ENCODE peak calls at places on chromosome 12, in ten cellular contexts. One of them, this sample, is unnamed.

GRCh38 chr12:64253356-64253755 is 31.3 kb upstream of the KICS2 start:
- DNase-seq in activated T-helper 1 cell treated with anti-CD3 and anti-CD28 coated beads, Interleukin-12 subunit alpha, Interleukin-12 subunit beta, Interleukin-2, Interleukin-4 antibody, amounts not matched to agents 30 ng/mL and 10 ng/mL and 1 ng/mL, durations not matched to agents 14 hours and 24 hours and 36 hours: no peak
- DNase-seq in glomerular endothelial cell: no peak
- DNase-seq in EL: no peak
- DNase-seq in neural crest cell: no peak
- DNase-seq in Peyer's patch: no peak
- DNase-seq in AG10803: no peak
- DNase-seq in breast epithelium: no peak
- DNase-seq in CD8-positive, alpha-beta T cell: no peak
- DNase-seq in K562: no peak
- DNase-seq in this sample: no peak

GRCh38 chr12:20194171-20194570 is 174.2 kb upstream of the PDE3A start:
- DNase-seq in EL: peak; percentile 46
- DNase-seq in CD8-positive, alpha-beta T cell: no peak
- DNase-seq in glomerular endothelial cell: no peak
- DNase-seq in K562: no peak
- DNase-seq in AG10803: peak; percentile 46
- DNase-seq in breast epithelium: no peak
- DNase-seq in neural crest cell: no peak
- DNase-seq in activated T-helper 1 cell treated with anti-CD3 and anti-CD28 coated beads, Interleukin-12 subunit alpha, Interleukin-12 subunit beta, Interleukin-2, Interleukin-4 antibody, amounts not matched to agents 30 ng/mL and 10 ng/mL and 1 ng/mL, durations not matched to agents 14 hours and 24 hours and 36 hours: no peak
- DNase-seq in Peyer's patch: no peak
- DNase-seq in this sample: peak; percentile 11

GRCh38 chr12:52235001-52235760 is 2.1 kb downstream of the KRT7 start:
- DNase-seq in K562: no peak
- DNase-seq in EL: peak; percentile 75
- DNase-seq in neural crest cell: no peak
- DNase-seq in CD8-positive, alpha-beta T cell: no peak
- DNase-seq in Peyer's patch: no peak
- DNase-seq in AG10803: peak; percentile 42
- DNase-seq in glomerular endothelial cell: no peak
- DNase-seq in breast epithelium: no peak
- DNase-seq in activated T-helper 1 cell treated with anti-CD3 and anti-CD28 coated beads, Interleukin-12 subunit alpha, Interleukin-12 subunit beta, Interleukin-2, Interleukin-4 antibody, amounts not matched to agents 30 ng/mL and 10 ng/mL and 1 ng/mL, durations not matched to agents 14 hours and 24 hours and 36 hours: no peak
- DNase-seq in this sample: no peak

GRCh38 chr12:13000935-13001724 is 1.1 kb upstream of the HEBP1 start:
- DNase-seq in Peyer's patch: peak; percentile 80
- DNase-seq in CD8-positive, alpha-beta T cell: peak; percentile 11
- DNase-seq in EL: peak; percentile 67
- DNase-seq in K562: peak; percentile 45
- DNase-seq in glomerular endothelial cell: no peak
- DNase-seq in activated T-helper 1 cell treated with anti-CD3 and anti-CD28 coated beads, Interleukin-12 subunit alpha, Interleukin-12 subunit beta, Interleukin-2, Interleukin-4 antibody, amounts not matched to agents 30 ng/mL and 10 ng/mL and 1 ng/mL, durations not matched to agents 14 hours and 24 hours and 36 hours: peak; percentile 19
- DNase-seq in AG10803: peak; percentile 48
- DNase-seq in breast epithelium: no peak
- DNase-seq in neural crest cell: peak; percentile 52
- DNase-seq in this sample: peak; percentile 48

GRCh38 chr12:75974323-75975273 is 57.0 kb downstream of the PHLDA1 start:
- DNase-seq in EL: no peak
- DNase-seq in neural crest cell: no peak
- DNase-seq in K562: no peak
- DNase-seq in AG10803: no peak
- DNase-seq in Peyer's patch: no peak
- DNase-seq in CD8-positive, alpha-beta T cell: no peak
- DNase-seq in glomerular endothelial cell: no peak
- DNase-seq in activated T-helper 1 cell treated with anti-CD3 and anti-CD28 coated beads, Interleukin-12 subunit alpha, Interleukin-12 subunit beta, Interleukin-2, Interleukin-4 antibody, amounts not matched to agents 30 ng/mL and 10 ng/mL and 1 ng/mL, durations not matched to agents 14 hours and 24 hours and 36 hours: no peak
- DNase-seq in breast epithelium: no peak
- DNase-seq in this sample: no peak

GRCh38 chr12:108801736-108802665 is 55.4 kb downstream of the SSH1 start:
- DNase-seq in breast epithelium: no peak
- DNase-seq in Peyer's patch: peak; percentile 53
- DNase-seq in glomerular endothelial cell: no peak
- DNase-seq in AG10803: peak; percentile 88
- DNase-seq in neural crest cell: peak; percentile 61
- DNase-seq in activated T-helper 1 cell treated with anti-CD3 and anti-CD28 coated beads, Interleukin-12 subunit alpha, Interleukin-12 subunit beta, Interleukin-2, Interleukin-4 antibody, amounts not matched to agents 30 ng/mL and 10 ng/mL and 1 ng/mL, durations not matched to agents 14 hours and 24 hours and 36 hours: no peak
- DNase-seq in CD8-positive, alpha-beta T cell: no peak
- DNase-seq in EL: peak; percentile 91
- DNase-seq in K562: no peak
- DNase-seq in this sample: peak; percentile 87

GRCh38 chr12:70692681-70693288 is 55.6 kb upstream of the PTPRB start:
- DNase-seq in CD8-positive, alpha-beta T cell: no peak
- DNase-seq in breast epithelium: no peak
- DNase-seq in glomerular endothelial cell: peak; percentile 31
- DNase-seq in AG10803: peak; percentile 44
- DNase-seq in K562: peak; percentile 10
- DNase-seq in EL: peak; percentile 47
- DNase-seq in activated T-helper 1 cell treated with anti-CD3 and anti-CD28 coated beads, Interleukin-12 subunit alpha, Interleukin-12 subunit beta, Interleukin-2, Interleukin-4 antibody, amounts not matched to agents 30 ng/mL and 10 ng/mL and 1 ng/mL, durations not matched to agents 14 hours and 24 hours and 36 hours: no peak
- DNase-seq in Peyer's patch: no peak
- DNase-seq in neural crest cell: no peak
- DNase-seq in this sample: peak; percentile 46

GRCh38 chr12:123031171-123031845 is 50.8 kb downstream of the ARL6IP4 start:
- DNase-seq in EL: no peak
- DNase-seq in CD8-positive, alpha-beta T cell: no peak
- DNase-seq in Peyer's patch: no peak
- DNase-seq in K562: no peak
- DNase-seq in activated T-helper 1 cell treated with anti-CD3 and anti-CD28 coated beads, Interleukin-12 subunit alpha, Interleukin-12 subunit beta, Interleukin-2, Interleukin-4 antibody, amounts not matched to agents 30 ng/mL and 10 ng/mL and 1 ng/mL, durations not matched to agents 14 hours and 24 hours and 36 hours: no peak
- DNase-seq in neural crest cell: no peak
- DNase-seq in breast epithelium: no peak
- DNase-seq in glomerular endothelial cell: no peak
- DNase-seq in AG10803: no peak
- DNase-seq in this sample: no peak

GRCh38 chr12:109310247-109311125 is 1.4 kb upstream of the FOXN4 start:
- DNase-seq in AG10803: no peak
- DNase-seq in K562: peak; percentile 43
- DNase-seq in Peyer's patch: no peak
- DNase-seq in EL: no peak
- DNase-seq in glomerular endothelial cell: no peak
- DNase-seq in breast epithelium: no peak
- DNase-seq in CD8-positive, alpha-beta T cell: no peak
- DNase-seq in activated T-helper 1 cell treated with anti-CD3 and anti-CD28 coated beads, Interleukin-12 subunit alpha, Interleukin-12 subunit beta, Interleukin-2, Interleukin-4 antibody, amounts not matched to agents 30 ng/mL and 10 ng/mL and 1 ng/mL, durations not matched to agents 14 hours and 24 hours and 36 hours: no peak
- DNase-seq in neural crest cell: no peak
- DNase-seq in this sample: no peak

GRCh38 chr12:52628111-52628507 is 9.8 kb upstream of the KRT73 start:
- DNase-seq in breast epithelium: peak; percentile 5
- DNase-seq in AG10803: no peak
- DNase-seq in glomerular endothelial cell: no peak
- DNase-seq in CD8-positive, alpha-beta T cell: no peak
- DNase-seq in neural crest cell: no peak
- DNase-seq in Peyer's patch: no peak
- DNase-seq in EL: no peak
- DNase-seq in activated T-helper 1 cell treated with anti-CD3 and anti-CD28 coated beads, Interleukin-12 subunit alpha, Interleukin-12 subunit beta, Interleukin-2, Interleukin-4 antibody, amounts not matched to agents 30 ng/mL and 10 ng/mL and 1 ng/mL, durations not matched to agents 14 hours and 24 hours and 36 hours: no peak
- DNase-seq in K562: no peak
- DNase-seq in this sample: no peak

GRCh38 chr12:29073631-29074239 is 75.3 kb upstream of the FAR2 start:
- DNase-seq in glomerular endothelial cell: peak; percentile 33
- DNase-seq in neural crest cell: peak; percentile 6
- DNase-seq in Peyer's patch: no peak
- DNase-seq in CD8-positive, alpha-beta T cell: peak; percentile 1
- DNase-seq in AG10803: peak; percentile 48
- DNase-seq in K562: peak; percentile 40
- DNase-seq in activated T-helper 1 cell treated with anti-CD3 and anti-CD28 coated beads, Interleukin-12 subunit alpha, Interleukin-12 subunit beta, Interleukin-2, Interleukin-4 antibody, amounts not matched to agents 30 ng/mL and 10 ng/mL and 1 ng/mL, durations not matched to agents 14 hours and 24 hours and 36 hours: no peak
- DNase-seq in breast epithelium: no peak
- DNase-seq in EL: peak; percentile 49
- DNase-seq in this sample: peak; percentile 69

GRCh38 chr12:65121049-65121955 is at the start of gene WIF1:
- DNase-seq in activated T-helper 1 cell treated with anti-CD3 and anti-CD28 coated beads, Interleukin-12 subunit alpha, Interleukin-12 subunit beta, Interleukin-2, Interleukin-4 antibody, amounts not matched to agents 30 ng/mL and 10 ng/mL and 1 ng/mL, durations not matched to agents 14 hours and 24 hours and 36 hours: no peak
- DNase-seq in Peyer's patch: peak; percentile 55
- DNase-seq in EL: peak; percentile 5
- DNase-seq in AG10803: no peak
- DNase-seq in breast epithelium: peak; percentile 25
- DNase-seq in neural crest cell: no peak
- DNase-seq in glomerular endothelial cell: no peak
- DNase-seq in K562: no peak
- DNase-seq in CD8-positive, alpha-beta T cell: no peak
- DNase-seq in this sample: peak; percentile 2

GRCh38 chr12:40834321-40834720 is 142.1 kb downstream of the CNTN1 start:
- DNase-seq in glomerular endothelial cell: no peak
- DNase-seq in CD8-positive, alpha-beta T cell: no peak
- DNase-seq in K562: no peak
- DNase-seq in Peyer's patch: no peak
- DNase-seq in AG10803: no peak
- DNase-seq in EL: no peak
- DNase-seq in breast epithelium: no peak
- DNase-seq in activated T-helper 1 cell treated with anti-CD3 and anti-CD28 coated beads, Interleukin-12 subunit alpha, Interleukin-12 subunit beta, Interleukin-2, Interleukin-4 antibody, amounts not matched to agents 30 ng/mL and 10 ng/mL and 1 ng/mL, durations not matched to agents 14 hours and 24 hours and 36 hours: no peak
- DNase-seq in neural crest cell: no peak
- DNase-seq in this sample: no peak

GRCh38 chr12:49633703-49634311 is 10.4 kb downstream of the PRPF40B start:
- DNase-seq in CD8-positive, alpha-beta T cell: no peak
- DNase-seq in neural crest cell: no peak
- DNase-seq in AG10803: no peak
- DNase-seq in breast epithelium: no peak
- DNase-seq in K562: no peak
- DNase-seq in EL: no peak
- DNase-seq in glomerular endothelial cell: no peak
- DNase-seq in activated T-helper 1 cell treated with anti-CD3 and anti-CD28 coated beads, Interleukin-12 subunit alpha, Interleukin-12 subunit beta, Interleukin-2, Interleukin-4 antibody, amounts not matched to agents 30 ng/mL and 10 ng/mL and 1 ng/mL, durations not matched to agents 14 hours and 24 hours and 36 hours: no peak
- DNase-seq in Peyer's patch: no peak
- DNase-seq in this sample: no peak